ENCODE peak calls at places on chromosomes 6 and 20, in four cellular contexts. Z is LoVo; L is coronary artery; F is CD8-positive, alpha-beta memory T cell. Y is an unnamed sample.

GRCh38 chr6:56484669-56485068 is 158.0 kb downstream of the DST start:
- DNase-seq in Z (no peak), L (no peak), F (no peak), Y (no peak)

GRCh38 chr6:148497256-148497655 is 154.6 kb downstream of the SASH1 start:
- DNase-seq in Z (peak), L (no peak), F (no peak), Y (no peak)

GRCh38 chr6:148530976-148531375 is 188.3 kb downstream of the SASH1 start:
- DNase-seq in L (no peak), Z (no peak), F (no peak), Y (no peak)

GRCh38 chr6:10599046-10599445 is 77.9 kb downstream of the GCNT2 start:
- DNase-seq in Z (no peak), L (no peak), F (no peak), Y (no peak)

GRCh38 chr6:88867841-88868558 is 95.4 kb downstream of the RNGTT start:
- DNase-seq in L (no peak), F (no peak), Z (no peak), Y (no peak)

GRCh38 chr6:116580198-116580597 is 8.9 kb downstream of the RWDD1 start:
- DNase-seq in L (no peak), F (no peak), Z (no peak), Y (no peak)

GRCh38 chr20:60121903-60122302 is 163.7 kb downstream of the CDH26 start:
- DNase-seq in L (no peak), Z (no peak), F (no peak), Y (no peak)

GRCh38 chr20:32189691-32190607 is 17.6 kb downstream of the PLAGL2 start:
- DNase-seq in F (peak), Z (no peak), L (peak), Y (peak)

GRCh38 chr6:16704706-16705402 is 56.4 kb downstream of the ATXN1 start:
- DNase-seq in F (no peak), L (no peak), Z (no peak), Y (peak)

GRCh38 chr6:128487746-128488145 is 32.7 kb downstream of the PTPRK start:
- DNase-seq in L (no peak), Z (no peak), F (no peak), Y (no peak)

GRCh38 chr6:158639056-158639455 is 5.5 kb downstream of the DYNLT1 start:
- DNase-seq in F (no peak), L (no peak), Z (no peak), Y (no peak)

Y was measured in effector CD4-positive, alpha-beta T cell.